ENCODE peak calls at places on chromosomes 16 and 17, in six cellular contexts. X is B cell, L is IMR-90, W is Calu3, I is NB4, J is heart right ventricle. C is an unnamed sample.

GRCh38 chr17:66602659-66603363 is 232.1 kb upstream of the CACNG5 start:
- DNase-seq in X (no peak), L (peak), W (no peak), I (no peak), J (peak), C (no peak)

GRCh38 chr16:89581045-89581695 is 5.6 kb downstream of the CPNE7 start:
- DNase-seq in X (no peak), L (peak), W (peak), I (no peak), J (no peak), C (no peak)

GRCh38 chr17:61318684-61319098 is 81.0 kb upstream of the TBX2 start:
- DNase-seq in X (no peak), L (no peak), W (no peak), I (no peak), J (no peak), C (no peak)

GRCh38 chr17:7064248-7064647 is 15.8 kb downstream of the CLEC10A start:
- DNase-seq in X (no peak), L (no peak), W (no peak), I (no peak), J (no peak), C (no peak)

GRCh38 chr17:57672205-57672632 is 72.9 kb downstream of the CCDC182 start:
- DNase-seq in X (no peak), L (peak), W (no peak), I (peak), J (no peak), C (no peak)

GRCh38 chr17:60145006-60145935 is 4.5 kb upstream of the CA4 start:
- DNase-seq in X (no peak), L (no peak), W (no peak), I (no peak), J (no peak), C (no peak)

GRCh38 chr16:49856741-49857330 is 924 bp upstream of the ZNF423 start:
- DNase-seq in X (no peak), L (peak), W (peak), I (peak), J (peak), C (peak)

GRCh38 chr17:82283208-82283749 is 9.8 kb upstream of the CSNK1D start:
- DNase-seq in X (no peak), L (peak), W (peak), I (peak), J (no peak), C (no peak)

GRCh38 chr17:60086822-60087591 is 8.3 kb upstream of the HEATR6 start:
- DNase-seq in X (no peak), L (peak), W (no peak), I (peak), J (no peak), C (no peak)

GRCh38 chr17:40110026-40110425 is 9.6 kb upstream of the NR1D1 start:
- DNase-seq in X (no peak), L (no peak), W (no peak), I (no peak), J (peak), C (peak)

GRCh38 chr16:66478733-66479511 is 51.8 kb downstream of the BEAN1 start:
- DNase-seq in X (peak), L (peak), W (peak), I (peak), J (peak), C (peak)

GRCh38 chr17:10556301-10557005 is 7.0 kb upstream of the MYH2 start:
- DNase-seq in X (no peak), L (no peak), W (no peak), I (no peak), J (no peak), C (no peak)

GRCh38 chr17:55160501-55160900 is 104.3 kb upstream of the HLF start:
- DNase-seq in X (no peak), L (peak), W (no peak), I (no peak), J (no peak), C (no peak)

GRCh38 chr16:12440233-12440530 is 363.5 kb downstream of the CPPED1 start:
- DNase-seq in X (no peak), L (peak), W (no peak), I (no peak), J (no peak), C (no peak)

GRCh38 chr17:55852734-55853133 is 101.9 kb downstream of the PCTP start:
- DNase-seq in X (no peak), L (no peak), W (no peak), I (peak), J (no peak), C (no peak)

GRCh38 chr16:81647527-81647926 is 131.6 kb upstream of the PLCG2 start:
- DNase-seq in X (no peak), L (peak), W (no peak), I (no peak), J (no peak), C (no peak)

GRCh38 chr17:80872999-80873951 is 118.4 kb upstream of the CHMP6 start:
- DNase-seq in X (no peak), L (no peak), W (no peak), I (peak), J (no peak), C (no peak)

GRCh38 chr17:83079766-83080616 is 582 bp downstream of the METRNL start:
- DNase-seq in X (peak), L (no peak), W (no peak), I (peak), J (no peak), C (no peak)

GRCh38 chr17:35973333-35974260 is 7.7 kb downstream of the CCL16 start:
- DNase-seq in X (no peak), L (peak), W (no peak), I (no peak), J (peak), C (no peak)

GRCh38 chr17:7745748-7746470 is 28.4 kb downstream of the DNAH2 start:
- DNase-seq in X (no peak), L (peak), W (peak), I (peak), J (no peak), C (no peak)

GRCh38 chr16:86585821-86586611 is 7.7 kb downstream of the FOXL1 start:
- DNase-seq in X (no peak), L (peak), W (no peak), I (no peak), J (no peak), C (no peak)

GRCh38 chr17:81713556-81714411 is 1.7 kb downstream of the SLC25A10 start:
- DNase-seq in X (no peak), L (no peak), W (peak), I (no peak), J (no peak), C (no peak)

GRCh38 chr17:3335876-3336275 is 37.7 kb upstream of the OR3A1 start:
- DNase-seq in X (no peak), L (no peak), W (peak), I (no peak), J (no peak), C (no peak)

GRCh38 chr17:5587431-5588032 is 3.2 kb upstream of the NLRP1 start:
- DNase-seq in X (peak), L (peak), W (peak), I (peak), J (peak), C (no peak)

GRCh38 chr16:19884611-19885455 is at the start of gene GPRC5B:
- DNase-seq in X (peak), L (peak), W (peak), I (peak), J (peak), C (no peak)

GRCh38 chr17:78855561-78856165 is 15.0 kb upstream of the USP36 start:
- DNase-seq in X (no peak), L (no peak), W (no peak), I (no peak), J (no peak), C (no peak)

GRCh38 chr16:15879255-15879804 is 9.1 kb downstream of the CEP20 start:
- DNase-seq in X (no peak), L (peak), W (no peak), I (peak), J (no peak), C (no peak)

GRCh38 chr17:80307994-80308671 is 47.5 kb downstream of the RNF213 start:
- DNase-seq in X (no peak), L (no peak), W (no peak), I (no peak), J (no peak), C (no peak)

GRCh38 chr16:85426806-85427205 is 186.3 kb upstream of the GSE1 start:
- DNase-seq in X (no peak), L (no peak), W (no peak), I (no peak), J (no peak), C (no peak)

GRCh38 chr17:44097110-44097810 is 26.2 kb downstream of the HDAC5 start:
- DNase-seq in X (no peak), L (peak), W (no peak), I (peak), J (peak), C (no peak)

GRCh38 chr16:68257251-68257905 is 6.9 kb upstream of the SLC7A6 start:
- DNase-seq in X (peak), L (peak), W (no peak), I (peak), J (no peak), C (no peak)

GRCh38 chr17:19328441-19329061 is 34.0 kb downstream of the B9D1 start:
- DNase-seq in X (no peak), L (no peak), W (no peak), I (no peak), J (no peak), C (no peak)

GRCh38 chr17:39867084-39867890 is 715 bp upstream of the ZPBP2 start:
- DNase-seq in X (peak), L (no peak), W (peak), I (no peak), J (no peak), C (no peak)

GRCh38 chr17:34314279-34314678 is 5.0 kb upstream of the CCL8 start:
- DNase-seq in X (no peak), L (peak), W (no peak), I (peak), J (peak), C (no peak)

GRCh38 chr16:87053016-87053982 is 263.9 kb downstream of the C16orf95 start:
- DNase-seq in X (no peak), L (no peak), W (no peak), I (no peak), J (no peak), C (no peak)

GRCh38 chr17:19311421-19312215 is 50.9 kb downstream of the B9D1 start:
- DNase-seq in X (no peak), L (peak), W (no peak), I (peak), J (peak), C (no peak)

GRCh38 chr17:74646231-74646630 is 22.7 kb upstream of the CD300E start:
- DNase-seq in X (peak), L (no peak), W (no peak), I (peak), J (no peak), C (no peak)
- TF ChIP-seq CTCF in X (peak), L (peak), W (peak), I (peak), J (no peak), C (no peak)

GRCh38 chr17:29216856-29217255 is 29.8 kb upstream of the CRYBA1 start:
- DNase-seq in X (no peak), L (no peak), W (no peak), I (no peak), J (no peak), C (no peak)

GRCh38 chr17:29214215-29215146 is 32.2 kb upstream of the CRYBA1 start:
- DNase-seq in X (no peak), L (no peak), W (no peak), I (peak), J (no peak), C (no peak)

GRCh38 chr17:29215174-29215573 is 31.5 kb upstream of the CRYBA1 start:
- DNase-seq in X (no peak), L (no peak), W (no peak), I (no peak), J (no peak), C (no peak)

GRCh38 chr17:29215717-29216116 is 30.9 kb upstream of the CRYBA1 start:
- DNase-seq in X (no peak), L (peak), W (no peak), I (peak), J (no peak), C (no peak)

GRCh38 chr17:29216181-29216580 is 30.5 kb upstream of the CRYBA1 start:
- DNase-seq in X (no peak), L (no peak), W (no peak), I (no peak), J (no peak), C (no peak)
- TF ChIP-seq CTCF in X (no peak), L (no peak), W (no peak), I (no peak), J (no peak), C (no peak)

GRCh38 chr17:4560837-4561241 is 462 bp upstream of the GGT6 start:
- DNase-seq in X (no peak), L (no peak), W (no peak), I (no peak), J (no peak), C (no peak)
- TF ChIP-seq CTCF in X (no peak), L (peak), W (no peak), I (no peak), J (no peak), C (no peak)

GRCh38 chr17:28684963-28685362 is 23.0 kb downstream of the SUPT6H start:
- DNase-seq in X (no peak), L (peak), W (no peak), I (peak), J (no peak), C (no peak)
- TF ChIP-seq CTCF in X (no peak), L (no peak), W (no peak), I (no peak), J (no peak), C (no peak)